ENCODE peak calls at places on chromosomes 13 and 19, in ten cellular contexts. K is NCI-H1694 treated with DMSO at 0.1 percent for 48 hours, T is T-cell, G is cardiac fibroblast, N is omental fat pad, C is gastrocnemius medialis, Q is A172, P is EL, B is substantia nigra, Y is anterior cingulate cortex. I is an unnamed sample.

GRCh38 chr13:39058040-39058439 is 19.8 kb downstream of the NHLRC3 start:
- DNase-seq in K (no peak), T (no peak), G (no peak), N (no peak), C (no peak), Q (no peak), P (no peak), B (no peak), Y (no peak), I (no peak)

GRCh38 chr19:45768644-45769053 is 403 bp downstream of the SIX5 start:
- DNase-seq in K (no peak), T (no peak), G (peak; percentile 65), N (no peak), C (no peak), Q (no peak), P (peak; percentile 55), B (no peak), Y (no peak), I (peak; percentile 72)

GRCh38 chr19:42250249-42250665 is 4.7 kb downstream of the ERF start:
- DNase-seq in K (no peak), T (no peak), G (no peak), N (no peak), C (no peak), Q (no peak), P (no peak), B (no peak), Y (no peak), I (no peak)

GRCh38 chr13:98508280-98509074 is 68.4 kb downstream of the STK24 start:
- DNase-seq in K (no peak), T (no peak), G (peak; percentile 90), N (no peak), C (no peak), Q (peak; percentile 42), P (peak; percentile 73), B (no peak), Y (no peak), I (peak; percentile 70)

GRCh38 chr19:50190439-50190891 is 13.0 kb upstream of the MYH14 start:
- DNase-seq in K (no peak), T (no peak), G (no peak), N (no peak), C (no peak), Q (no peak), P (no peak), B (no peak), Y (no peak), I (no peak)

GRCh38 chr13:44048326-44048725 is 168.6 kb downstream of the LACC1 start:
- DNase-seq in K (no peak), T (no peak), G (peak; percentile 35), N (no peak), C (no peak), Q (no peak), P (no peak), B (no peak), Y (no peak), I (peak; percentile 47)

GRCh38 chr13:98456423-98456845 is 120.5 kb downstream of the STK24 start:
- DNase-seq in K (no peak), T (no peak), G (no peak), N (no peak), C (no peak), Q (no peak), P (no peak), B (no peak), Y (no peak), I (no peak)

GRCh38 chr19:4536798-4537197 is 1.8 kb upstream of the PLIN5 start:
- DNase-seq in K (no peak), T (no peak), G (no peak), N (no peak), C (peak; percentile 73), Q (no peak), P (no peak), B (no peak), Y (no peak), I (no peak)

GRCh38 chr13:75723927-75724326 is 87.8 kb downstream of the LMO7 start:
- DNase-seq in K (no peak), T (no peak), G (no peak), N (no peak), C (no peak), Q (no peak), P (peak; percentile 16), B (no peak), Y (no peak), I (no peak)

GRCh38 chr13:36891752-36892151 is 28.3 kb downstream of the SMAD9 start:
- DNase-seq in K (no peak), T (no peak), G (peak; percentile 20), N (no peak), C (no peak), Q (no peak), P (peak; percentile 12), B (no peak), Y (no peak), I (no peak)

GRCh38 chr13:49410477-49410876 is 33.4 kb downstream of the CAB39L start:
- DNase-seq in K (no peak), T (no peak), G (no peak), N (no peak), C (no peak), Q (no peak), P (no peak), B (no peak), Y (no peak), I (no peak)

GRCh38 chr13:110469597-110469996 is 91.9 kb downstream of the RAB20 start:
- DNase-seq in K (no peak), T (no peak), G (no peak), N (no peak), C (no peak), Q (no peak), P (no peak), B (no peak), Y (no peak), I (no peak)

GRCh38 chr13:32829676-32830091 is 186.5 kb upstream of the KL start:
- DNase-seq in K (no peak), T (no peak), G (peak; percentile 48), N (no peak), C (no peak), Q (peak; percentile 64), P (peak; percentile 88), B (no peak), Y (no peak), I (peak; percentile 67)

GRCh38 chr19:40530091-40530901 is 46.4 kb upstream of the SHKBP1 start:
- DNase-seq in K (no peak), T (no peak), G (no peak), N (no peak), C (no peak), Q (no peak), P (no peak), B (no peak), Y (no peak), I (no peak)

GRCh38 chr19:31180907-31181306 is 168.3 kb downstream of the TSHZ3 start:
- DNase-seq in K (no peak), T (no peak), G (no peak), N (no peak), C (no peak), Q (no peak), P (no peak), B (no peak), Y (no peak), I (no peak)

GRCh38 chr19:17346109-17346671 is 8.8 kb downstream of the GTPBP3 start:
- DNase-seq in K (no peak), T (peak; percentile 67), G (peak; percentile 73), N (peak; percentile 78), C (no peak), Q (peak; percentile 72), P (peak; percentile 57), B (peak; percentile 59), Y (peak; percentile 37), I (peak; percentile 79)

GRCh38 chr19:17626456-17626855 is 61.7 kb downstream of the UNC13A start:
- DNase-seq in K (no peak), T (no peak), G (no peak), N (no peak), C (no peak), Q (no peak), P (no peak), B (no peak), Y (no peak), I (no peak)

GRCh38 chr19:16330368-16330801 is 5.8 kb downstream of the KLF2 start:
- DNase-seq in K (no peak), T (peak; percentile 95), G (peak; percentile 92), N (peak; percentile 72), C (peak; percentile 43), Q (peak; percentile 99), P (peak; percentile 93), B (no peak), Y (no peak), I (peak; percentile 95)

GRCh38 chr19:38049105-38049649 is 142.2 kb downstream of the SIPA1L3 start:
- DNase-seq in K (no peak), T (peak; percentile 35), G (peak; percentile 68), N (no peak), C (no peak), Q (peak; percentile 62), P (peak; percentile 76), B (no peak), Y (no peak), I (peak; percentile 9)

GRCh38 chr13:113143466-113144254 is 14.8 kb upstream of the PROZ start:
- DNase-seq in K (no peak), T (no peak), G (no peak), N (no peak), C (no peak), Q (no peak), P (no peak), B (no peak), Y (no peak), I (no peak)

GRCh38 chr19:10270616-10271394 is at the start of gene ICAM1:
- DNase-seq in K (no peak), T (peak; percentile 62), G (peak; percentile 90), N (peak; percentile 77), C (peak; percentile 50), Q (no peak), P (peak; percentile 87), B (no peak), Y (no peak), I (peak; percentile 90)

GRCh38 chr13:30418075-30418715 is 4.1 kb upstream of the UBE2L5 start:
- DNase-seq in K (no peak), T (no peak), G (no peak), N (no peak), C (no peak), Q (no peak), P (no peak), B (no peak), Y (no peak), I (no peak)

GRCh38 chr19:4557971-4558941 is 1.2 kb downstream of the SEMA6B start:
- DNase-seq in K (peak; percentile 13), T (peak; percentile 24), G (peak; percentile 42), N (no peak), C (no peak), Q (no peak), P (no peak), B (no peak), Y (no peak), I (peak; percentile 31)

GRCh38 chr13:37476874-37477273 is 121.7 kb downstream of the POSTN start:
- DNase-seq in K (no peak), T (no peak), G (peak; percentile 51), N (no peak), C (no peak), Q (no peak), P (peak; percentile 85), B (no peak), Y (no peak), I (peak; percentile 12)

GRCh38 chr19:46193678-46194077 is 35.9 kb upstream of the IGFL1 start:
- DNase-seq in K (no peak), T (no peak), G (no peak), N (no peak), C (no peak), Q (peak; percentile 23), P (no peak), B (no peak), Y (no peak), I (no peak)

GRCh38 chr13:97280478-97280877 is 58.3 kb downstream of the MBNL2 start:
- DNase-seq in K (no peak), T (no peak), G (no peak), N (no peak), C (no peak), Q (no peak), P (peak; percentile 69), B (no peak), Y (no peak), I (peak; percentile 46)

GRCh38 chr13:33617055-33617454 is 200.9 kb upstream of the RFC3 start:
- DNase-seq in K (no peak), T (no peak), G (no peak), N (no peak), C (no peak), Q (no peak), P (no peak), B (no peak), Y (no peak), I (no peak)

GRCh38 chr19:50897612-50898011 is 13.6 kb downstream of the KLK4 start:
- DNase-seq in K (no peak), T (no peak), G (no peak), N (no peak), C (no peak), Q (no peak), P (no peak), B (no peak), Y (no peak), I (no peak)